ENCODE peak calls at places on chromosomes 11 and 22, in six cellular contexts. C is A549, L is psoas muscle, M is upper lobe of right lung, E is HepG2, H is GM23248. G is an unnamed sample.

GRCh38 chr22:48968201-48968959 is 859.3 kb downstream of the BRD1 start:
- DNase-seq in M (peak; percentile 56), E (peak; percentile 23), C (no peak), H (no peak), L (no peak), G (no peak)

GRCh38 chr11:92843455-92843854 is 126.0 kb upstream of the MTNR1B start:
- DNase-seq in M (no peak), C (no peak), E (no peak), L (no peak), H (no peak), G (no peak)

GRCh38 chr22:44455151-44455962 is 42.7 kb downstream of the RTL6 start:
- DNase-seq in E (no peak), L (no peak), C (no peak), H (no peak), M (no peak), G (no peak)

GRCh38 chr11:79331251-79331901 is 109.5 kb downstream of the TENM4 start:
- DNase-seq in H (no peak), L (no peak), E (no peak), C (no peak), M (no peak), G (no peak)

GRCh38 chr22:35726933-35727332 is 9.3 kb downstream of the APOL5 start:
- DNase-seq in H (no peak), M (no peak), L (no peak), E (no peak), C (no peak), G (no peak)

GRCh38 chr11:63564056-63564784 is 1.0 kb upstream of the PLAAT2 start:
- DNase-seq in M (no peak), L (no peak), E (no peak), C (no peak), H (no peak), G (no peak)

GRCh38 chr11:61518032-61518795 is 9.7 kb downstream of the LRRC10B start:
- DNase-seq in H (no peak), E (no peak), M (no peak), C (no peak), L (no peak), G (no peak)

GRCh38 chr11:66708026-66708579 is 20.9 kb downstream of the SPTBN2 start:
- DNase-seq in M (no peak), E (no peak), H (no peak), L (peak; percentile 42), C (no peak), G (no peak)

GRCh38 chr11:97937501-97937900 is 1083.2 kb upstream of the CNTN5 start:
- DNase-seq in M (no peak), H (peak; percentile 49), C (no peak), E (no peak), L (no peak), G (no peak)

GRCh38 chr11:70646272-70647049 is 248.1 kb downstream of the CTTN start:
- DNase-seq in E (no peak), C (no peak), L (no peak), H (no peak), M (no peak), G (no peak)
- H3K9me3 ChIP-seq in E (no peaks in the 10 kb centered on the region), C (no peaks in the 10 kb centered on the region), L (no peaks in the 10 kb centered on the region), H (no peaks in the 10 kb centered on the region), M (no peaks in the 10 kb centered on the region), G (no peaks in the 10 kb centered on the region)

GRCh38 chr11:116117326-116118137 is 613.3 kb upstream of the CADM1 start:
- DNase-seq in M (no peak), L (no peak), H (no peak), E (no peak), C (no peak), G (no peak)
- H3K4me1 ChIP-seq in M (no peaks in the 10 kb centered on the region), L (no peaks in the 10 kb centered on the region), H (no peaks in the 10 kb centered on the region), E (no peaks in the 10 kb centered on the region), C (no peaks in the 10 kb centered on the region), G (no peaks in the 10 kb centered on the region)

GRCh38 chr11:128507936-128508335 is 79.4 kb downstream of the ETS1 start:
- DNase-seq in E (no peak), M (no peak), L (no peak), C (no peak), H (no peak), G (peak; percentile 53)
- H3K4me3 ChIP-seq in E (no peak overlapping the region), M (peak overlapping the region; percentile 32), L (peak overlapping the region; percentile 52), C (peak overlapping the region; percentile 39), H (peak overlapping the region; percentile 56), G (no peak overlapping the region)

GRCh38 chr11:50098186-50098725 is 65.6 kb downstream of the OR4C45 start:
- DNase-seq in L (no peak), C (no peak), H (no peak), M (no peak), E (no peak), G (no peak)
- H3K9me3 ChIP-seq in L (no peaks in the 10 kb centered on the region), C (no peaks in the 10 kb centered on the region), H (no peaks in the 10 kb centered on the region), M (no peaks in the 10 kb centered on the region), E (peaks cover 35% of the 10 kb centered on the region), G (no peaks in the 10 kb centered on the region)

GRCh38 chr11:134176284-134176683 is 47.5 kb downstream of the NCAPD3 start:
- DNase-seq in C (no peak), E (no peak), M (no peak), L (no peak), H (no peak), G (no peak)

GRCh38 chr11:134173296-134173695 is 50.5 kb downstream of the NCAPD3 start:
- DNase-seq in C (no peak), H (no peak), L (no peak), M (no peak), E (no peak), G (no peak)

GRCh38 chr11:134181707-134182106 is 42.1 kb downstream of the NCAPD3 start:
- DNase-seq in M (no peak), L (no peak), C (no peak), E (no peak), H (peak; percentile 79), G (no peak)

GRCh38 chr11:134178275-134178674 is 45.5 kb downstream of the NCAPD3 start:
- DNase-seq in H (no peak), E (no peak), C (no peak), M (no peak), L (no peak), G (no peak)
- H3K4me1 ChIP-seq in H (peaks cover 7% of the 10 kb centered on the region), E (no peaks in the 10 kb centered on the region), C (no peaks in the 10 kb centered on the region), M (no peaks in the 10 kb centered on the region), L (no peaks in the 10 kb centered on the region), G (no peaks in the 10 kb centered on the region)

G was measured in HAP-1.